ENCODE peak calls at places on chromosome 7, in six cellular contexts. S, D, T, N, A and Y are unnamed samples.
A peak's percentile ranks its signal among the peaks of the same experiment; 100 is the strongest.

GRCh38 chr7:132115028-132115427 is 461.2 kb downstream of the PLXNA4 start:
- DNase-seq in S (no peak), A (no peak), N (no peak), T (no peak), D (no peak), Y (no peak)

GRCh38 chr7:114070246-114070645 is 151.4 kb upstream of the PPP1R3A start:
- DNase-seq in T (no peak), A (no peak), D (no peak), N (no peak), S (no peak), Y (no peak)

GRCh38 chr7:83807770-83808169 is 158.8 kb upstream of the SEMA3E start:
- DNase-seq in N (no peak), A (no peak), D (no peak), S (no peak), T (no peak), Y (no peak)

GRCh38 chr7:5420841-5421625 is 2.6 kb downstream of the TNRC18 start:
- DNase-seq in T (no peak), N (no peak), S (no peak), D (no peak), A (peak; percentile 28), Y (no peak)

GRCh38 chr7:151756076-151756731 is 120.7 kb downstream of the PRKAG2 start:
- DNase-seq in N (no peak), S (peak; percentile 25), D (no peak), T (no peak), A (peak; percentile 26), Y (peak; percentile 59)

GRCh38 chr7:103065666-103066065 is 8.9 kb downstream of the FBXL13 start:
- DNase-seq in S (peak; percentile 47), N (no peak), A (peak; percentile 51), D (no peak), T (no peak), Y (no peak)

GRCh38 chr7:107505997-107506682 is 36.3 kb downstream of the GPR22 start:
- DNase-seq in A (no peak), T (no peak), N (no peak), D (no peak), S (no peak), Y (no peak)

GRCh38 chr7:17207220-17207619 is 91.2 kb upstream of the AHR start:
- DNase-seq in A (peak; percentile 87), N (no peak), S (no peak), T (no peak), D (no peak), Y (no peak)

GRCh38 chr7:90520484-90520883 is 51.0 kb downstream of the PTTG1IP2 start:
- DNase-seq in D (no peak), T (no peak), S (no peak), N (no peak), A (peak; percentile 13), Y (no peak)

GRCh38 chr7:32536585-32536984 is 41.3 kb downstream of the AVL9 start:
- DNase-seq in T (no peak), S (no peak), D (no peak), A (peak; percentile 89), N (no peak), Y (peak; percentile 60)

GRCh38 chr7:101860316-101861222 is 43.1 kb downstream of the CUX1 start:
- DNase-seq in N (no peak), D (no peak), A (no peak), T (no peak), S (no peak), Y (no peak)

GRCh38 chr7:28358423-28358868 is 53.9 kb upstream of the CREB5 start:
- DNase-seq in A (peak; percentile 36), N (no peak), T (no peak), D (no peak), S (no peak), Y (peak; percentile 81)

GRCh38 chr7:56105508-56105907 is 768 bp downstream of the CHCHD2 start:
- DNase-seq in D (no peak), T (no peak), S (no peak), N (no peak), A (peak; percentile 69), Y (no peak)

GRCh38 chr7:127809285-127809702 is 157.3 kb downstream of the SND1 start:
- DNase-seq in N (no peak), D (no peak), T (no peak), S (no peak), A (no peak), Y (peak; percentile 49)
- TF ChIP-seq POLR2A in N (no peak), D (no peak), T (no peak), S (no peak), A (no peak), Y (no peak)

DNA sequence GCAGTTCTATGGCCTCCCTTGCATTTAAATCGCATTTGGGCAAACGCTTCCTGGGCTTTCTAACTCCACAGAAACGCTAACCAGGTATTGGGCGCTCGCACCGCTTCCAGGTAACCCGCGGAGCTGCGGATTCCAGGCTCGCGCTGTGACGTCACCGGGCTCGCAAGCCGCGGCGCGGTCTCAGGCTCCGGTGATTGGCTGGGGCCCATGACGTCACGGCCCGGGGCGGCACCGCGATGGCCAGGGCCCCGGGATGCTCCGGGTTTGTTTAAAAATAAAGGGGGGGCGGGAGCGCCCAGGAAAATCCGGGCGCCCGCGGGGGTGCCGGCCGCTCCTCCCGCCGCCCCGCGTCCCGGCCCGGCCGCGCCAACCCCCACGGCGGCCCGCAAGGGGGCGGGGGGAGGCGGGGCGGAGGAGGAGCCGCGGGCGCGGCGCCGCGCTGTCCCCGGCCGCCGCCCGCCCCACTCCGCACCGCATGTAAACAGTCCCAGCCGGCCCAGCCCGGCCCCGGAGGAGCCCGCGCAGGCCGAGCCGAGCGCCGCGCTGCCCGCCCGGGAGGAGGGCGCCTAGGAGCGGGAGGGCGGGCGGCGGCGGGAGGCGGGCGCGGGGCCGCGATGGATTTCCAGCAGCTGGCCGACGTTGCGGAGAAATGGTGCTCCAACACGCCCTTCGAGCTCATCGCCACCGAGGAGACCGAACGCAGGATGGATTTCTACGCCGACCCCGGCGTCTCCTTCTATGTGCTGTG is at the start of gene MTURN:
- DNase-seq in S (peak; percentile 91), A (peak; percentile 75), D (peak; percentile 92), N (peak; percentile 73), T (peak; percentile 93), Y (peak; percentile 100)
- TF ChIP-seq POLR2A in S (no peak), A (no peak), D (no peak), N (no peak), T (no peak), Y (peak; percentile 28)

GRCh38 chr7:816751-817671 is 15.3 kb upstream of the SUN1 start:
- DNase-seq in A (peak; percentile 49), D (peak; percentile 48), T (no peak), S (peak; percentile 21), N (no peak), Y (no peak)
- TF ChIP-seq POLR2A in A (no peak), D (no peak), T (no peak), S (no peak), N (no peak), Y (no peak)

GRCh38 chr7:24778543-24779282 is 21.4 kb upstream of the GSDME start:
- DNase-seq in T (no peak), A (no peak), N (peak; percentile 70), S (no peak), D (no peak), Y (peak; percentile 66)
- TF ChIP-seq POLR2A in T (no peak), A (no peak), N (no peak), S (no peak), D (no peak), Y (no peak)